ENCODE peak calls at places on chromosome 20, in eight cellular contexts. O, R, L, X, T, U, M and P are unnamed samples.

GRCh38 chr20:17541996-17542395 is 10.8 kb upstream of the BFSP1 start:
- DNase-seq in O (no peak), R (peak; percentile 95), L (peak; percentile 90), X (peak; percentile 61), T (peak; percentile 76), U (no peak), M (no peak), P (no peak)

GRCh38 chr20:54630582-54630981 is 155.2 kb downstream of the DOK5 start:
- DNase-seq in O (no peak), R (no peak), L (no peak), X (no peak), T (no peak), U (no peak), M (no peak), P (no peak)

GRCh38 chr20:60359010-60359409 is 400.8 kb downstream of the CDH26 start:
- DNase-seq in O (no peak), R (no peak), L (no peak), X (no peak), T (no peak), U (no peak), M (no peak), P (no peak)

GRCh38 chr20:33859157-33859695 is 48.1 kb downstream of the CHMP4B start:
- DNase-seq in O (peak; percentile 95), R (peak; percentile 74), L (no peak), X (no peak), T (no peak), U (no peak), M (no peak), P (no peak)

GRCh38 chr20:25453035-25453810 is 45.8 kb downstream of the GINS1 start:
- DNase-seq in O (no peak), R (no peak), L (peak; percentile 3), X (peak; percentile 27), T (peak; percentile 58), U (no peak), M (no peak), P (peak; percentile 37)

GRCh38 chr20:12180107-12180661 is 262.5 kb downstream of the BTBD3 start:
- DNase-seq in O (no peak), R (no peak), L (no peak), X (peak; percentile 61), T (no peak), U (no peak), M (no peak), P (no peak)

GRCh38 chr20:51412333-51412761 is 130.2 kb downstream of the NFATC2 start:
- DNase-seq in O (no peak), R (no peak), L (peak; percentile 71), X (peak; percentile 41), T (peak; percentile 22), U (no peak), M (peak; percentile 35), P (peak; percentile 54)

GRCh38 chr20:21102252-21102609 is 3.9 kb downstream of the LINC00237 start:
- DNase-seq in O (no peak), R (no peak), L (no peak), X (no peak), T (no peak), U (no peak), M (no peak), P (peak; percentile 52)

GRCh38 chr20:15446373-15446772 is 1109.0 kb upstream of the FLRT3 start:
- DNase-seq in O (no peak), R (no peak), L (peak; percentile 0), X (no peak), T (peak; percentile 84), U (no peak), M (peak; percentile 47), P (no peak)

GRCh38 chr20:54132612-54133433 is 41.0 kb downstream of the CYP24A1 start:
- DNase-seq in O (no peak), R (peak; percentile 100), L (peak; percentile 98), X (peak; percentile 99), T (peak; percentile 100), U (peak; percentile 92), M (peak; percentile 86), P (peak; percentile 78)

GRCh38 chr20:13041574-13042457 is 33.0 kb downstream of the SPTLC3 start:
- DNase-seq in O (no peak), R (no peak), L (peak; percentile 6), X (peak; percentile 67), T (no peak), U (no peak), M (no peak), P (peak; percentile 21)

GRCh38 chr20:59421089-59421488 is 120.7 kb downstream of the EDN3 start:
- DNase-seq in O (no peak), R (no peak), L (no peak), X (no peak), T (no peak), U (no peak), M (no peak), P (no peak)

GRCh38 chr20:44026932-44027685 is 112.5 kb downstream of the TOX2 start:
- DNase-seq in O (no peak), R (no peak), L (peak; percentile 53), X (no peak), T (no peak), U (no peak), M (no peak), P (peak; percentile 67)

GRCh38 chr20:42111349-42111748 is 493.2 kb upstream of the CHD6 start:
- DNase-seq in O (no peak), R (no peak), L (no peak), X (no peak), T (no peak), U (no peak), M (no peak), P (no peak)

GRCh38 chr20:25014816-25015215 is 22.3 kb upstream of the APMAP start:
- DNase-seq in O (peak; percentile 93), R (no peak), L (no peak), X (no peak), T (no peak), U (no peak), M (no peak), P (no peak)

GRCh38 chr20:44264287-44264686 is 17.2 kb downstream of the GDAP1L1 start:
- DNase-seq in O (no peak), R (no peak), L (peak; percentile 4), X (no peak), T (peak; percentile 9), U (no peak), M (peak; percentile 19), P (no peak)

GRCh38 chr20:29878777-29879442 is 1378.6 kb upstream of the DEFB115 start:
- DNase-seq in O (no peak), R (no peak), L (no peak), X (no peak), T (no peak), U (no peak), M (no peak), P (no peak)

GRCh38 chr20:58514321-58515239 is 619 bp downstream of the APCDD1L start:
- DNase-seq in O (no peak), R (no peak), L (peak; percentile 56), X (peak; percentile 38), T (peak; percentile 11), U (no peak), M (no peak), P (no peak)

GRCh38 chr20:32336918-32337347 is 21.2 kb upstream of the ASXL1 start:
- DNase-seq in O (peak; percentile 48), R (peak; percentile 37), L (peak; percentile 65), X (peak; percentile 69), T (no peak), U (no peak), M (peak; percentile 65), P (peak; percentile 49)
- H3K4me3 ChIP-seq in O (no peak overlapping the region), R (no peak overlapping the region), L (no peak overlapping the region), X (no peak overlapping the region), T (no peak overlapping the region), U (no peak overlapping the region), M (no peak overlapping the region), P (no peak overlapping the region)

DNA sequence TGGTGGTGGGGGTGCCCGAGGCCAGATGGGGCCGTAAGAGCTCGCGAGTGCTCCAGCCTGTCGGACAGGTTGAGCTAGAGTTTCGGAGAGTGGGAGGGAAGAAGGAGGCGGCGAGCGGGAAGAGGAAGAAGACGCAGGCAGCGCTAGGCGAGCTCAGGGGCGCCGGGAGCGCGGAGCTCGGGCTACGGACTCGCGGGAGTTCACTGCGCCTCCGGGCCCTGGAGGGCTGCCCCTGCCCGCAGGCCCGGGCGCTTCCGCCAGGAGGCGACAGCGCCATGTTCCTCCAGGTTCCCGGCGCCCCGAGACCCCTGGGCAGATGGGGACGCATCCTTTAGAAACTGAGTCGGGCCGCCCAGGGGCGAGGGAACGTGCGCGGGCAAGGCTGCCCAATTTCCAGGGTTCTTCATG is 984 bp downstream of the TFAP2C start:
- DNase-seq in O (peak; percentile 77), R (peak; percentile 92), L (peak; percentile 96), X (no peak), T (peak; percentile 95), U (peak; percentile 54), M (peak; percentile 85), P (peak; percentile 49)
- TF ChIP-seq EZH2 in O (no peak), R (no peak), L (no peak), X (no peak), T (no peak), U (no peak), M (no peak), P (peak; percentile 7)

DNA sequence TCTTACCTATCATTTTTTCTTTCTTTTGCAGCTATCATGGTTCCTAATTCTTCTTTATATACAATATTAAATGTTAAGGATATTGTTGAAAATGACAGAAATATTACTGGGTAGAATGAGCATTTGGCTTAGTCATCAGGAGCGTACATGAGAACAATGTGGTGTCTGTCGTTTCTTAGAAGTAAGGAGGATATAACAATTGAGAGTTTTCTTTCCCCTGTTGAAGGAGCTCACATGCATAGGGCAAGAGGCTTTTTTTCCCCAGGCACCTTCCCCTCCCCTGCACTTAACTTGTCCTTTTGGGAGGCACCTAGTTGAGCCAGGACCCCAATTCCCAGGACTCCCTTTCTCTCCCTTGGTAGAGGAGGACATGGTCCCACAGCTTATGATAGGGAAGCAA is 25.0 kb downstream of the MC3R start:
- DNase-seq in O (no peak), R (no peak), L (no peak), X (no peak), T (no peak), U (no peak), M (no peak), P (no peak)
- H3K9me3 ChIP-seq in O (no peaks in the 10 kb centered on the region), R (no peaks in the 10 kb centered on the region), L (no peaks in the 10 kb centered on the region), X (no peaks in the 10 kb centered on the region), T (no peaks in the 10 kb centered on the region), U (no peaks in the 10 kb centered on the region), M (no peaks in the 10 kb centered on the region), P (no peaks in the 10 kb centered on the region)

GRCh38 chr20:63499333-63499969 is 568 bp upstream of the EEF1A2 start:
- DNase-seq in O (no peak), R (no peak), L (no peak), X (no peak), T (no peak), U (no peak), M (no peak), P (no peak)
- H3K4me3 ChIP-seq in O (no peak overlapping the region), R (no peak overlapping the region), L (no peak overlapping the region), X (no peak overlapping the region), T (no peak overlapping the region), U (peak overlapping the region; percentile 52), M (no peak overlapping the region), P (peak overlapping the region; percentile 46)